ENCODE peak calls at places on chromosomes 12 and 14, in five cellular contexts. D, M, Z, W and O are unnamed samples.

GRCh38 chr14:61514927-61515326 is 180.4 kb upstream of the HIF1A start:
- DNase-seq in D (no peak), M (no peak), Z (no peak), W (no peak), O (no peak)

GRCh38 chr14:54680636-54681035 is 113.7 kb downstream of the SAMD4A start:
- DNase-seq in D (no peak), M (no peak), Z (no peak), W (no peak), O (no peak)

GRCh38 chr14:60509438-60510253 is 700 bp downstream of the SIX6 start:
- DNase-seq in D (no peak), M (peak), Z (no peak), W (no peak), O (peak)

GRCh38 chr14:28298156-28298555 is 468.4 kb upstream of the FOXG1 start:
- DNase-seq in D (no peak), M (no peak), Z (no peak), W (no peak), O (no peak)

GRCh38 chr12:52224154-52224553 is 8.9 kb upstream of the KRT7 start:
- DNase-seq in D (peak), M (no peak), Z (no peak), W (no peak), O (no peak)

GRCh38 chr12:57526477-57527126 is 4.0 kb downstream of the MBD6 start:
- DNase-seq in D (no peak), M (no peak), Z (no peak), W (no peak), O (no peak)

GRCh38 chr12:15114501-15114900 is 106.7 kb downstream of the RERG start:
- DNase-seq in D (no peak), M (no peak), Z (no peak), W (no peak), O (no peak)

GRCh38 chr14:54549862-54550261 is 17.1 kb upstream of the SAMD4A start:
- DNase-seq in D (peak), M (no peak), Z (no peak), W (no peak), O (no peak)

GRCh38 chr14:98580131-98580678 is 691.8 kb downstream of the BCL11B start:
- DNase-seq in D (no peak), M (no peak), Z (no peak), W (no peak), O (no peak)

GRCh38 chr12:57090924-57091632 is 2.2 kb downstream of the NAB2 start:
- DNase-seq in D (no peak), M (no peak), Z (no peak), W (no peak), O (no peak)

GRCh38 chr14:68674538-68675232 is 118.2 kb downstream of the ZFP36L1 start:
- DNase-seq in D (no peak), M (no peak), Z (no peak), W (no peak), O (no peak)
- H2BK120ac ChIP-seq in D (peak), M (no peak), Z (peak), W (no peak), O (no peak)

GRCh38 chr14:93212432-93212831 is 5.4 kb downstream of the UBR7 start:
- DNase-seq in D (no peak), M (no peak), Z (no peak), W (no peak), O (no peak)

GRCh38 chr14:93201155-93201704 is 5.6 kb downstream of the GON7 start:
- DNase-seq in D (no peak), M (no peak), Z (no peak), W (no peak), O (no peak)

GRCh38 chr14:93207468-93208308 is 632 bp downstream of the UBR7 start:
- DNase-seq in D (peak), M (no peak), Z (no peak), W (no peak), O (peak)

DNA sequence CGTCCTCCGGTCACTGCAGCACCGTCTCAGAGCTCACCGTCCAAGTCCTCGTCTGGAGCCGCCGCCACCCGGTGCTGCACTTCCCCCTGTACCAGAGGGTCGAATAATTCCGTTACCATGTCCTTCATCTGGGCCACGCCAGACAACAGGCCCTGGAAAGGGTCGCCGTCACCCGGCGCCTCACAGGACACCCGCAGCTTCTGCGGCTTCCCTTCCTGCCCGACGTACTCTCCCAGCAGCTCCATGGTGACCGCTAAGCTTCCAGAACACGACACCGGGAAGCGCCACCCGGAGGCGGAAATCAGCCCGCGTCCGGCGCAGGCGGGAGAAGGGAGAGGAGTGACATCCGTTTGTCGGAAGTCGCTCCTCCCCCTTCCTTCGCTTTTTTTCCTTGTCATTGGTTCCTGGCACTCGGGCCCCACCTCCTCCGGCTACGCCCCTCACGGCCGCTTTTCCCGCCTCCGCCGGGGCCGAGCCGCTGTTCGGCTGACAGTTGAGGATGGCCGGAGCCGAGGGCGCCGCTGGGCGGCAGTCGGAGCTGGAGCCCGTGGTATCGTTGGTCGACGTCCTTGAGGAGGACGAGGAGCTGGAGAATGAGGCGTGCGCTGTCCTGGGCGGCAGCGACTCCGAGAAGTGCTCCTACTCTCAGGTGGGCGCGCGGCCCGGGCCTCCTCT is at the start of the genes GON7 and UBR7:
- DNase-seq in D (peak), M (peak), Z (peak), W (peak), O (peak)
- H2BK120ac ChIP-seq in D (peak), M (no peak), Z (peak), W (no peak), O (no peak)

GRCh38 chr14:68695326-68695768 is 97.5 kb downstream of the ZFP36L1 start:
- DNase-seq in D (peak), M (no peak), Z (peak), W (no peak), O (no peak)

GRCh38 chr14:68694516-68695235 is 98.2 kb downstream of the ZFP36L1 start:
- DNase-seq in D (peak), M (no peak), Z (no peak), W (no peak), O (no peak)

GRCh38 chr14:68692216-68692615 is 100.7 kb downstream of the ZFP36L1 start:
- DNase-seq in D (no peak), M (no peak), Z (no peak), W (no peak), O (no peak)

GRCh38 chr14:68692916-68693771 is 99.7 kb downstream of the ZFP36L1 start:
- DNase-seq in D (peak), M (no peak), Z (no peak), W (no peak), O (no peak)

GRCh38 chr14:68693926-68694325 is 98.9 kb downstream of the ZFP36L1 start:
- DNase-seq in D (no peak), M (no peak), Z (no peak), W (no peak), O (no peak)
- H2BK120ac ChIP-seq in D (peak), M (no peak), Z (no peak), W (no peak), O (no peak)

GRCh38 chr12:49892732-49893317 is 10.9 kb downstream of the FAIM2 start:
- DNase-seq in D (no peak), M (no peak), Z (no peak), W (no peak), O (no peak)

GRCh38 chr12:49894754-49895153 is 8.9 kb downstream of the FAIM2 start:
- DNase-seq in D (no peak), M (no peak), Z (no peak), W (no peak), O (no peak)

GRCh38 chr12:49895773-49896172 is 7.9 kb downstream of the FAIM2 start:
- DNase-seq in D (no peak), M (no peak), Z (no peak), W (no peak), O (no peak)

GRCh38 chr12:49892084-49892731 is 11.5 kb downstream of the FAIM2 start:
- DNase-seq in D (no peak), M (no peak), Z (no peak), W (no peak), O (no peak)

DNA sequence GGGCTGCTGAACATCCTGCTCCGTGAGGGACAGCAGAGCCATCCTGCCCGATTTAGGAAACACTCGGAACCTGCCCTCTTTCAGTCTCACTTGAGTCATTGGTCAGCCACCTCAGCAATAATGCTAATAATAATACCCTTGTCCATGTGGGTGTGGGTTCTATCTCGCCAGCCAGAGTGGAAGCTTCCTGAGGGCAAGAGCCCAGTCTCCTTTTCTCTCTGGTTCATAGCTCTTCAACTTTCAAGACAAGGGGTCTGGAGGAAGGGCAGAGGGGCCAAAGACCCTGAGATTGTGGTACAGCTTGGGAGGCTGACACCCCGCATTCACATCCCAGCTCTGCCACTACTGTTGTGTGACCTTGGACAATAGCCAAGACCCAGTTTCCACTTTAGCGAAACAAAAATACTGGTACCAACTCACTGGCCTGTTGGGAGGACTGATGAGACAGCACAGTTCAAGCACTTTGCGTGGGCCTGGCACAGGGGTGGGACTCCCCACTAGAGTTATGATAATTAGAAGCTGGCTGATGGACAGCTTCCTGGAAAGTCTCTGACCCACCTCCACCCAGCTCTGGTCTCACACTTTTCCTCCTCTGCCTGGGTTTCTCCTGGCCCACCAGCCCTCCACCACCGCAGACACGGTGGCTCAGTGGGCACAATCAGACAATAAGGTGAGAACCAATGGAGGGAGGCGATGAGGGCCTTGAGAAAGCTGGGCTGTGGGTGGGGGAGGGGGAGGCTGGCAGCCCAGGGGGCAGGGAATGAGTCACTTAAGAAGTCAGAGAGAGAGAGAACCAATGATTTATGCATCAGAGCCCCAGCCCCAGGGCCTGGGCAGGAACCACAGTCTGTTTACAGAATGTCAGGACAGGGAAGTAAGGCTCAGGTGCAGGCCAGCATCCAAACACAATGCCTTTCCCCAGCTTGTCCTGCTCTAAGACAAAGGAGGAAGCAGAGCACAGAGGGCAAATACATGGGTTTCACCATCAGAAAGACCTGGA is 9.6 kb downstream of the FAIM2 start:
- DNase-seq in D (peak), M (no peak), Z (no peak), W (no peak), O (no peak)
- H2BK120ac ChIP-seq in D (no peak), M (no peak), Z (no peak), W (no peak), O (no peak)

GRCh38 chr14:35295845-35296161 is 3.6 kb downstream of the PSMA6 start:
- DNase-seq in D (no peak), M (no peak), Z (no peak), W (no peak), O (no peak)

GRCh38 chr14:35296505-35296904 is 4.3 kb downstream of the PSMA6 start:
- DNase-seq in D (no peak), M (no peak), Z (no peak), W (no peak), O (no peak)

GRCh38 chr14:35289623-35290022 is 2.6 kb upstream of the PSMA6 start:
- DNase-seq in D (no peak), M (no peak), Z (no peak), W (no peak), O (no peak)

GRCh38 chr14:35292770-35293561 is 784 bp downstream of the PSMA6 start:
- DNase-seq in D (peak), M (no peak), Z (no peak), W (no peak), O (no peak)

DNA sequence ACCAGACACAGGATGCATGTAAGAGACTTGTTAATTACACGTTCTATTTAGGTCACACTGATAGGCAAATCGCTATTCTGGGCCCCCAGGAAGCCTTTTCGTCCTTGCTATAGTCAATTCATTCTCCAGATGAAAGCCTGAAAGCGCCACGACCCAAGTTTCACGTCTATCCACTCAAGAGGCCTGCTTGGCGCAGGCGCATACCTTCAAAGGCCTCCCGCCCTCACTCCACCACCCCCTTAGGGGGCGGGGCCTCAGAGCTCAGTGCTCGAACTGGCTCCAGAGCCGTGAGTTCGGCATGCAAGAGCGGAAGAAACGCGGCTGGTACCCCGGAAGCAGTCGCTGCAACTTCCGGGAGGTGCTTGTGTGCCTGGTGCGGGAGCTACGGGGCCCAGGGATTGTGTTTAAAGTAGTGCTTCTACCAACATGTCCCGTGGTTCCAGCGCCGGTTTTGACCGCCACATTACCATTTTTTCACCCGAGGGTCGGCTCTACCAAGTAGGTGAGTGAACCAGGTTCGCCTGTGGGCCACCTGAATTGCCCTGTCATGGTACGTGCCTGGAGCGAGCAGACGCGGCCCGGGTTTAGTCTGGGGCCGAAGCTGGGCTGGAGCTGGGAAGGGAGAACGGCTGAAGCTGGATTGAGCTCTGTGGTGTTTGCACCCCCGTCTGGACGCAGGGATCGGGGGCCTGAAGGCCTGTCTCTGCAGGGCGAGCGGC is at the start of gene PSMA6:
- DNase-seq in D (peak), M (peak), Z (peak), W (peak), O (peak)
- H2BK120ac ChIP-seq in D (peak), M (no peak), Z (peak), W (no peak), O (no peak)

GRCh38 chr14:77039285-77040058 is 11.0 kb upstream of the IRF2BPL start:
- DNase-seq in D (peak), M (no peak), Z (no peak), W (no peak), O (no peak)
- H2BK120ac ChIP-seq in D (peak), M (no peak), Z (peak), W (peak), O (no peak)

DNA sequence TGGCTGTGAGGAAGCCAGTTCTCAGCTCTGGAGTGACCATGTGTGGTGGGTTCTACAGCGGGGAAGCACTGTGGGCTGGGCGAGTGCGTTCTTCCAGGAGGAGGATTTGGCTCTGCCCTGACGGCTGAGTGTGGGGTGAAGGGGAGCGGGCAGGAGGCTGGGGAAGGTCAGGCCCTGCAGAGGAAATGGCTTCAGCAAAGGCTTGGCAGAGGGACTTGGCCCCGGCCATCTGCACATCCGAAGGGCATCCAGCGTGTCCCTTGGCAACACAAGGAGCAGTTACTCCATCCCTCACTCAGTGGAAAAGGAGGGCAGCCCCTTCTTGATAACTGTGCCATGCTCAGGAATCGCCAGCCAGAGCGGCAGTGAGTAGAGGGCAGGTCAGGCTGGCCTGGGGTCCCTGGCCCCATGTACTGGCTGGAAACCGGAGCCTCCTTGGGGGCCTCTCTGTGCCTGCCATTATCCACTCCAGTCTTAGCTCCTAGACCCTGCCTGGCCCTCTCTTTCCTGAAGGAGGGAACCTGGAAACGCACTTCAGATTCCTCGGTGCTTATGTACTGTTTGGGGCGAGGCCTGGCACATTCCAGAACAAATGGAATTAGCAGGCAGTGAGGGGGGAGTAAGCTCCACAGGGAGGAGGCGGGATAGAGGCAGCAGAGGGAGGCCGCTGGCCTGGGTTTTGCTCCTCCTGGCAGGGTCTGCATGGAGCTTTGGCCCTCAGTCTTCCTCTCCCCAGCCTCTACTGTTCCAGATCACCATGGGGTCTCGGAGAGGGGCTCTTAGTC is 133.6 kb upstream of the NCOR2 start:
- DNase-seq in D (peak), M (peak), Z (peak), W (no peak), O (no peak)
- H2BK120ac ChIP-seq in D (peak), M (no peak), Z (peak), W (no peak), O (no peak)